ENCODE peak calls at places on chromosomes 4 and X, in nine cellular contexts. T is suprapubic skin, M is K562, Y is stomach, P is transverse colon, X is SK-N-SH, S is ovary, L is upper lobe of left lung, I is GM12878. C is an unnamed sample.

GRCh38 chrX:8873956-8874355 is 72.8 kb upstream of the FAM9A start:
- DNase-seq in T (no peak), M (no peak), Y (no peak), P (no peak), X (no peak), S (no peak), L (no peak), I (no peak), C (no peak)

GRCh38 chrX:44235534-44235933 is 107.9 kb downstream of the EFHC2 start:
- DNase-seq in T (no peak), M (no peak), Y (no peak), P (no peak), X (no peak), S (no peak), L (no peak), I (no peak), C (no peak)

GRCh38 chrX:7204619-7205018 is 56.7 kb upstream of the PUDP start:
- DNase-seq in T (no peak), M (no peak), Y (no peak), P (no peak), X (no peak), S (no peak), L (no peak), I (no peak), C (no peak)

GRCh38 chr4:158676076-158676475 is 4.0 kb downstream of the ETFDH start:
- DNase-seq in T (no peak), M (no peak), Y (no peak), P (no peak), X (no peak), S (no peak), L (no peak), I (no peak), C (no peak)

GRCh38 chr4:3201718-3202702 is 46.9 kb upstream of the MSANTD1 start:
- DNase-seq in T (peak; percentile 60), M (peak; percentile 63), Y (peak; percentile 28), P (peak; percentile 18), X (no peak), S (no peak), L (no peak), I (peak; percentile 38), C (no peak)

GRCh38 chrX:24426340-24426913 is 38.7 kb upstream of the PDK3 start:
- DNase-seq in T (no peak), M (peak; percentile 16), Y (no peak), P (no peak), X (peak; percentile 15), S (no peak), L (no peak), I (no peak), C (no peak)

GRCh38 chr4:95547708-95548471 is 883 bp downstream of the UNC5C start:
- DNase-seq in T (peak; percentile 75), M (no peak), Y (no peak), P (peak; percentile 13), X (no peak), S (peak; percentile 39), L (peak; percentile 47), I (no peak), C (no peak)

GRCh38 chr4:72858328-72858727 is 211.2 kb downstream of the COX18 start:
- DNase-seq in T (no peak), M (no peak), Y (no peak), P (no peak), X (no peak), S (no peak), L (no peak), I (no peak), C (no peak)

GRCh38 chrX:70219938-70220764 is 14.3 kb upstream of the AWAT1 start:
- DNase-seq in T (no peak), M (peak; percentile 38), Y (no peak), P (peak; percentile 25), X (no peak), S (no peak), L (no peak), I (no peak), C (peak; percentile 5)

GRCh38 chrX:103613362-103613761 is 5.6 kb downstream of the TCEAL3 start:
- DNase-seq in T (no peak), M (no peak), Y (no peak), P (no peak), X (no peak), S (no peak), L (no peak), I (no peak), C (no peak)

GRCh38 chr4:23455482-23455881 is 434.4 kb downstream of the PPARGC1A start:
- DNase-seq in T (no peak), M (no peak), Y (no peak), P (no peak), X (no peak), S (no peak), L (no peak), I (no peak), C (no peak)

GRCh38 chrX:151702021-151702714 is 6.9 kb downstream of the PRRG3 start:
- DNase-seq in T (no peak), M (no peak), Y (no peak), P (no peak), X (no peak), S (no peak), L (no peak), I (no peak), C (no peak)

GRCh38 chr4:6760865-6761264 is 21.7 kb upstream of the KIAA0232 start:
- DNase-seq in T (no peak), M (no peak), Y (no peak), P (peak; percentile 0), X (no peak), S (no peak), L (no peak), I (no peak), C (no peak)

GRCh38 chr4:71113294-71113693 is 119.8 kb downstream of the DCK start:
- DNase-seq in T (no peak), M (peak; percentile 22), Y (no peak), P (peak; percentile 26), X (no peak), S (no peak), L (no peak), I (no peak), C (no peak)

GRCh38 chrX:84186603-84187358 is 1.2 kb downstream of the RPS6KA6 start:
- DNase-seq in T (no peak), M (no peak), Y (no peak), P (peak; percentile 14), X (no peak), S (no peak), L (no peak), I (no peak), C (no peak)

GRCh38 chrX:115259238-115259875 is 25.5 kb upstream of the LRCH2 start:
- DNase-seq in T (no peak), M (peak; percentile 2), Y (no peak), P (no peak), X (no peak), S (no peak), L (no peak), I (no peak), C (no peak)

GRCh38 chr4:73311428-73311827 is 52.8 kb upstream of the ANKRD17 start:
- DNase-seq in T (no peak), M (no peak), Y (no peak), P (no peak), X (no peak), S (no peak), L (no peak), I (no peak), C (no peak)

GRCh38 chr4:150960818-150961217 is 54.3 kb downstream of the LRBA start:
- DNase-seq in T (no peak), M (peak; percentile 49), Y (peak; percentile 37), P (no peak), X (peak; percentile 35), S (no peak), L (no peak), I (no peak), C (no peak)

GRCh38 chrX:106863697-106864096 is 39.4 kb downstream of the RIPPLY1 start:
- DNase-seq in T (no peak), M (no peak), Y (no peak), P (no peak), X (no peak), S (no peak), L (peak; percentile 30), I (no peak), C (no peak)

GRCh38 chrX:154458116-154458953 is at the start of gene PLXNA3:
- DNase-seq in T (no peak), M (peak; percentile 79), Y (peak; percentile 39), P (peak; percentile 53), X (peak; percentile 86), S (no peak), L (peak; percentile 94), I (no peak), C (no peak)

GRCh38 chrX:149504226-149504914 is 736 bp downstream of the IDS start:
- DNase-seq in T (no peak), M (peak; percentile 37), Y (no peak), P (peak; percentile 37), X (peak; percentile 67), S (no peak), L (no peak), I (no peak), C (no peak)

GRCh38 chr4:148090503-148091476 is 351.4 kb downstream of the NR3C2 start:
- DNase-seq in T (no peak), M (no peak), Y (no peak), P (no peak), X (no peak), S (no peak), L (peak; percentile 43), I (no peak), C (no peak)

GRCh38 chr4:137648531-137648930 is 116.2 kb upstream of the PCDH18 start:
- DNase-seq in T (no peak), M (no peak), Y (no peak), P (no peak), X (no peak), S (no peak), L (no peak), I (no peak), C (no peak)
- TF ChIP-seq EP300 in T (no peak), M (no peak), Y (no peak), P (no peak), X (no peak), S (no peak), L (no peak), I (no peak), C (no peak)

DNA sequence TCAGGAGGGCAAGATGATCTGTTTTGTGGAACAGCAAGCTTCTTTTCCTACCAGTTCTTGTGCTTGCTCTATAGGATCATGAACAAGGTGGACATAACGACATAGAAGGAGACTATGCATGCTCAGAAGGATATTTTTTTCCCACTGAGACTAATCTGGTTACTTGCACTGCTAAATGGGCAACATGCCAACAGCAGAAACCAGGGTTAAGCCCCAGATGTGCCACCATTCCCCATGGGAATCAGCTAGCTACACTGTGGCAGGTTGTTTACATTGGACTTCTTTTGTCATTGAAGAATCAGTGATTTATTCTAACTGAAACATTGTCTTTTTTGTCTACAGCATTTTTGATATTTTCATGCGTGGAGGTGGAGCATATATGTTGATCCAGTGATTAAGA is 165.6 kb downstream of the C4orf33 start:
- DNase-seq in T (no peak), M (no peak), Y (no peak), P (no peak), X (peak; percentile 14), S (no peak), L (no peak), I (no peak), C (no peak)
- H3K4me1 ChIP-seq in T (no peaks in the 10 kb centered on the region), M (no peaks in the 10 kb centered on the region), Y (no peaks in the 10 kb centered on the region), P (no peaks in the 10 kb centered on the region), X (no peaks in the 10 kb centered on the region), S (no peaks in the 10 kb centered on the region), L (no peaks in the 10 kb centered on the region), I (peaks cover 9% of the 10 kb centered on the region), C (no peaks in the 10 kb centered on the region)

GRCh38 chrX:48827654-48827968 is 1.3 kb downstream of the ERAS start:
- DNase-seq in T (no peak), M (no peak), Y (no peak), P (no peak), X (no peak), S (no peak), L (no peak), I (no peak), C (no peak)
- TF ChIP-seq EP300 in T (no peak), M (no peak), Y (no peak), P (no peak), X (no peak), S (no peak), L (no peak), I (no peak), C (no peak)

GRCh38 chrX:123967497-123967896 is 6.0 kb downstream of the STAG2 start:
- DNase-seq in T (no peak), M (no peak), Y (no peak), P (no peak), X (no peak), S (no peak), L (no peak), I (no peak), C (no peak)
- H3K4me1 ChIP-seq in T (peaks cover 12% of the 10 kb centered on the region), M (no peaks in the 10 kb centered on the region), Y (peaks cover 62% of the 10 kb centered on the region), P (no peaks in the 10 kb centered on the region), X (no peaks in the 10 kb centered on the region), S (peaks cover 4% of the 10 kb centered on the region), L (peaks cover 15% of the 10 kb centered on the region), I (no peaks in the 10 kb centered on the region), C (peaks cover 4% of the 10 kb centered on the region)